ENCODE peak calls at places on chromosomes 11 and 22, in nine cellular contexts. M is NCI-H2081; C is activated CD8-positive, alpha-beta memory T cell treated with anti-CD3 and anti-CD28 coated beads for 1 hour; E is iPS DF 6.9; D is activated effector memory CD4-positive, alpha-beta T cell treated with Interleukin-2 at 50 U/mL for 16 hours; Y is GM23248; V is ACHN; S is NCI-H1092; K is MV-4-11. O is an unnamed sample.

GRCh38 chr11:126111458-126112116 is 48.9 kb upstream of the CDON start:
- DNase-seq in Y (peak), D (no peak), K (no peak), V (no peak), E (no peak), C (no peak), M (peak), S (no peak), O (no peak)

GRCh38 chr22:24335529-24335928 is 64.9 kb downstream of the SPECC1L start:
- DNase-seq in S (no peak), C (no peak), Y (peak), E (no peak), M (no peak), K (no peak), D (no peak), V (no peak), O (no peak)

GRCh38 chr11:21636561-21636960 is 556.3 kb upstream of the ANO5 start:
- DNase-seq in C (no peak), S (no peak), Y (no peak), V (no peak), M (no peak), E (no peak), D (no peak), K (no peak), O (no peak)

GRCh38 chr11:95762513-95762912 is 27.1 kb downstream of the FAM76B start:
- DNase-seq in C (no peak), K (no peak), Y (peak), M (no peak), E (no peak), D (no peak), S (no peak), V (no peak), O (no peak)

GRCh38 chr22:24325105-24325757 is 54.6 kb downstream of the SPECC1L start:
- DNase-seq in V (peak), D (no peak), M (no peak), S (no peak), K (peak), Y (peak), C (no peak), E (no peak), O (peak)

GRCh38 chr22:48641906-48642475 is 1185.7 kb downstream of the BRD1 start:
- DNase-seq in S (no peak), K (no peak), V (no peak), D (no peak), E (no peak), C (no peak), M (no peak), Y (no peak), O (no peak)

GRCh38 chr22:34975721-34976120 is 90.2 kb upstream of the ISX start:
- DNase-seq in K (no peak), S (no peak), M (no peak), V (peak), D (no peak), Y (no peak), C (no peak), E (no peak), O (no peak)

GRCh38 chr22:37154925-37155712 is 5.4 kb upstream of the IL2RB start:
- DNase-seq in Y (no peak), V (no peak), D (no peak), C (no peak), E (no peak), K (no peak), S (no peak), M (no peak), O (no peak)

GRCh38 chr11:27330633-27331270 is 32.3 kb downstream of the CCDC34 start:
- DNase-seq in D (no peak), S (no peak), Y (no peak), M (no peak), K (no peak), E (no peak), C (no peak), V (no peak), O (no peak)

GRCh38 chr22:17703811-17704210 is 65.3 kb downstream of the BCL2L13 start:
- DNase-seq in C (no peak), D (no peak), M (no peak), K (no peak), E (no peak), Y (peak), V (no peak), S (no peak), O (no peak)

GRCh38 chr11:108959124-108959761 is 294.4 kb downstream of the DDX10 start:
- DNase-seq in K (no peak), D (no peak), V (no peak), E (no peak), Y (peak), C (no peak), S (no peak), M (no peak), O (no peak)

GRCh38 chr11:31958086-31958735 is 132.7 kb upstream of the RCN1 start:
- DNase-seq in S (no peak), K (peak), D (peak), Y (peak), E (peak), V (peak), M (peak), C (no peak), O (peak)

GRCh38 chr11:118238397-118238796 is 13.6 kb upstream of the JAML start:
- DNase-seq in M (no peak), V (no peak), E (no peak), K (peak), Y (no peak), C (no peak), S (no peak), D (no peak), O (no peak)

GRCh38 chr11:115407496-115407895 is 96.7 kb downstream of the CADM1 start:
- DNase-seq in C (no peak), K (no peak), Y (no peak), V (no peak), S (no peak), M (no peak), E (no peak), D (no peak), O (no peak)

O was measured in HTR-8/SVneo.